ENCODE peak calls at places on chromosomes 12 and 14, in seven cellular contexts. Y, K, C, M, P, A and Z are unnamed samples.

GRCh38 chr14:42200951-42201350 is 594.3 kb downstream of the LRFN5 start:
- DNase-seq in M (no peak), Y (no peak), C (no peak), P (no peak), K (no peak), A (no peak), Z (no peak)

GRCh38 chr14:63470877-63471565 is 72.2 kb downstream of the PPP2R5E start:
- DNase-seq in C (no peak), A (no peak), Y (peak), M (no peak), P (no peak), K (no peak), Z (peak)

GRCh38 chr14:33408291-33408690 is 469.6 kb downstream of the NPAS3 start:
- DNase-seq in K (no peak), A (no peak), P (no peak), Y (no peak), M (no peak), C (no peak), Z (no peak)

GRCh38 chr14:102584871-102585869 is 7.3 kb upstream of the RCOR1 start:
- DNase-seq in K (no peak), C (no peak), M (no peak), Y (peak), P (no peak), A (no peak), Z (no peak)

GRCh38 chr12:52956987-52957386 is 8.1 kb downstream of the KRT18 start:
- DNase-seq in K (no peak), P (no peak), Y (no peak), A (no peak), M (no peak), C (no peak), Z (no peak)

GRCh38 chr12:50659690-50660424 is 104.0 kb upstream of the ATF1 start:
- DNase-seq in C (peak), P (peak), M (no peak), K (no peak), Y (no peak), A (no peak), Z (no peak)

GRCh38 chr14:59678352-59678751 is 101.7 kb upstream of the CCDC175 start:
- DNase-seq in Y (no peak), M (no peak), A (peak), C (no peak), K (no peak), P (no peak), Z (no peak)

GRCh38 chr12:79897617-79898016 is 37.3 kb downstream of the PPP1R12A start:
- DNase-seq in P (peak), K (no peak), M (peak), A (no peak), C (no peak), Y (peak), Z (peak)

GRCh38 chr12:29396774-29397173 is 15.8 kb upstream of the ERGIC2 start:
- DNase-seq in A (no peak), K (no peak), Y (peak), M (peak), P (no peak), C (no peak), Z (no peak)

GRCh38 chr12:121205491-121205890 is 4.4 kb upstream of the P2RX4 start:
- DNase-seq in K (no peak), M (no peak), Y (no peak), P (no peak), A (no peak), C (no peak), Z (no peak)

GRCh38 chr14:64654931-64655330 is 49.3 kb upstream of the PLEKHG3 start:
- DNase-seq in C (no peak), K (no peak), Y (no peak), P (no peak), A (no peak), M (no peak), Z (no peak)

GRCh38 chr12:120989687-120990086 is 11.3 kb downstream of the HNF1A start:
- DNase-seq in Y (no peak), M (no peak), K (no peak), A (no peak), P (no peak), C (no peak), Z (no peak)

GRCh38 chr14:103641181-103641580 is 12.2 kb downstream of the KLC1 start:
- DNase-seq in A (no peak), Y (peak), M (no peak), P (no peak), C (no peak), K (no peak), Z (no peak)

GRCh38 chr12:132936163-132936562 is 19.9 kb downstream of the ZNF605 start:
- DNase-seq in Y (no peak), M (no peak), C (no peak), P (no peak), K (no peak), A (no peak), Z (no peak)

GRCh38 chr12:5708371-5708770 is 236.7 kb downstream of the ANO2 start:
- DNase-seq in C (no peak), Y (no peak), K (no peak), A (no peak), M (no peak), P (no peak), Z (no peak)

GRCh38 chr12:104748790-104749189 is 209.3 kb downstream of the SLC41A2 start:
- DNase-seq in C (peak), A (no peak), K (no peak), Y (peak), P (no peak), M (no peak), Z (no peak)

GRCh38 chr12:3195859-3196483 is 118.8 kb downstream of the TSPAN9 start:
- DNase-seq in Y (no peak), P (no peak), K (no peak), A (no peak), C (no peak), M (no peak), Z (no peak)

GRCh38 chr12:132450391-132451171 is 39.4 kb upstream of the FBRSL1 start:
- DNase-seq in P (no peak), C (no peak), Y (no peak), A (peak), M (no peak), K (no peak), Z (no peak)

GRCh38 chr12:108730337-108731104 is 797 bp downstream of the CORO1C start:
- DNase-seq in M (no peak), K (peak), A (peak), Y (peak), C (peak), P (peak), Z (peak)

GRCh38 chr12:31004666-31005065 is 69.0 kb upstream of the DDX11 start:
- DNase-seq in K (no peak), M (no peak), P (no peak), C (no peak), A (peak), Y (no peak), Z (no peak)

GRCh38 chr12:89305373-89305772 is 46.9 kb downstream of the DUSP6 start:
- DNase-seq in K (no peak), A (no peak), M (no peak), Y (no peak), P (no peak), C (no peak), Z (no peak)

GRCh38 chr12:66269757-66270383 is 32.4 kb upstream of the HELB start:
- DNase-seq in M (peak), Y (peak), C (peak), P (peak), A (no peak), K (no peak), Z (peak)

GRCh38 chr12:109387425-109388166 is 39.9 kb downstream of the MYO1H start:
- DNase-seq in P (peak), C (peak), K (no peak), Y (peak), A (no peak), M (no peak), Z (peak)

GRCh38 chr12:15116073-15116472 is 105.1 kb downstream of the RERG start:
- DNase-seq in C (peak), M (no peak), Y (no peak), P (no peak), K (no peak), A (no peak), Z (no peak)

GRCh38 chr14:104887623-104888488 is 22.8 kb downstream of the CEP170B start:
- DNase-seq in K (peak), Y (no peak), C (no peak), M (no peak), A (peak), P (no peak), Z (no peak)